ENCODE peak calls at places on chromosomes 12 and 14, in four cellular contexts. P, C, S and Z are unnamed samples.

GRCh38 chr12:129753596-129753995 is 150.2 kb downstream of the TMEM132D start:
- DNase-seq in P (no peak), C (no peak), S (no peak), Z (no peak)

GRCh38 chr12:32030676-32031075 is 71.5 kb downstream of the RESF1 start:
- DNase-seq in P (no peak), C (no peak), S (no peak), Z (no peak)

GRCh38 chr12:14774074-14774943 is 29.0 kb downstream of the WBP11 start:
- DNase-seq in P (no peak), C (peak; percentile 66), S (no peak), Z (peak; percentile 53)

GRCh38 chr12:15662983-15663659 is 126.1 kb downstream of the EPS8 start:
- DNase-seq in P (no peak), C (no peak), S (no peak), Z (no peak)

GRCh38 chr14:82313889-82314288 is 780.2 kb upstream of the SEL1L start:
- DNase-seq in P (no peak), C (no peak), S (no peak), Z (no peak)

GRCh38 chr14:44564908-44565307 is 57.8 kb upstream of the FSCB start:
- DNase-seq in P (no peak), C (no peak), S (no peak), Z (no peak)

GRCh38 chr12:127822743-127823433 is 444.1 kb upstream of the TMEM132C start:
- DNase-seq in P (no peak), C (no peak), S (no peak), Z (no peak)

GRCh38 chr12:114935658-114936057 is 251.7 kb upstream of the TBX3 start:
- DNase-seq in P (no peak), C (no peak), S (no peak), Z (no peak)

GRCh38 chr14:77023001-77023996 is 5.2 kb downstream of the IRF2BPL start:
- DNase-seq in P (no peak), C (no peak), S (no peak), Z (no peak)

GRCh38 chr12:78034025-78034424 is 203.3 kb downstream of the NAV3 start:
- DNase-seq in P (no peak), C (no peak), S (peak; percentile 84), Z (no peak)

GRCh38 chr14:71202881-71203280 is 295.6 kb downstream of the PCNX1 start:
- DNase-seq in P (no peak), C (no peak), S (no peak), Z (no peak)

GRCh38 chr12:24853588-24853987 is 95.3 kb downstream of the BCAT1 start:
- DNase-seq in P (no peak), C (no peak), S (no peak), Z (no peak)

GRCh38 chr14:22887260-22887989 is 4.4 kb downstream of the REM2 start:
- DNase-seq in P (peak; percentile 89), C (peak; percentile 80), S (no peak), Z (no peak)
- TF ChIP-seq POLR2AphosphoS5 in P (no peak), C (peak; percentile 61), S (no peak), Z (peak; percentile 23)

DNA sequence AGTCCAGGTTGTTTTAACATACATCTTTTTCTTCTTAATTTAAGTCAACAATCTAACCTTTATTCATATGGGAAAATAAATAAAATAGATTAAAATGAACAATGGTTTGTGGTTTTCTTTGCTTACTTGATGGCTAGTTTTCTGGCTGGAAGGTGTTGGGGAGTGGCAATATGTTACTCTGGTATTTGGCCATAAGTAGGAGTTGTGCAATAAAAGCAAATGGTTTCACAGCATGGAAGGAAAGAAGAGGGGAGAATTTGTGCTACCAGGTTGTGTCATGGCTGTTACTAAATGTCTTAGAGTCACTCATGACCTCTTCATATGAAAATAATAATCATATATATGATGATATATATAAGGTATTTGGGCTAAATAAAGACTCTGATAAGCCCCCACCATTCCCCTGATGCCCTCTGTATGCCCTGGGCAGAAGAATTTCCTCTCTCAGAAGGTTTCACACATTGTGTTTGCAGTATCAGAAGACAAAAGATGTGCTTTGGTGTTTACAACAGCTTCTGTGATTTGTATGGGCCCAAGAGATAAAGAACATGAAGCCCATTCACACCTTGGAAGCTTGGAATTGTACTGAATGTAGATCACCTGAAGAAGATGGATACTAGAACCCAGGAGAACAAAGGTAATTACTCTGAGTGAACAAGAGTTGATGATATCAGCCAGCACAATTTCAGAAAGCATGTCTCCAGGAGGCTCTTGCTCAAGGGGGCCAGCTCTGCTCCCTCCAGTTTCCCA is 160.9 kb downstream of the ALG10B start:
- DNase-seq in P (no peak), C (no peak), S (no peak), Z (no peak)
- TF ChIP-seq SPI1 in P (no peak), C (no peak), S (no peak), Z (no peak)

GRCh38 chr12:101455685-101456084 is 19.5 kb upstream of the SPIC start:
- DNase-seq in P (no peak), C (no peak), S (no peak), Z (no peak)

DNA sequence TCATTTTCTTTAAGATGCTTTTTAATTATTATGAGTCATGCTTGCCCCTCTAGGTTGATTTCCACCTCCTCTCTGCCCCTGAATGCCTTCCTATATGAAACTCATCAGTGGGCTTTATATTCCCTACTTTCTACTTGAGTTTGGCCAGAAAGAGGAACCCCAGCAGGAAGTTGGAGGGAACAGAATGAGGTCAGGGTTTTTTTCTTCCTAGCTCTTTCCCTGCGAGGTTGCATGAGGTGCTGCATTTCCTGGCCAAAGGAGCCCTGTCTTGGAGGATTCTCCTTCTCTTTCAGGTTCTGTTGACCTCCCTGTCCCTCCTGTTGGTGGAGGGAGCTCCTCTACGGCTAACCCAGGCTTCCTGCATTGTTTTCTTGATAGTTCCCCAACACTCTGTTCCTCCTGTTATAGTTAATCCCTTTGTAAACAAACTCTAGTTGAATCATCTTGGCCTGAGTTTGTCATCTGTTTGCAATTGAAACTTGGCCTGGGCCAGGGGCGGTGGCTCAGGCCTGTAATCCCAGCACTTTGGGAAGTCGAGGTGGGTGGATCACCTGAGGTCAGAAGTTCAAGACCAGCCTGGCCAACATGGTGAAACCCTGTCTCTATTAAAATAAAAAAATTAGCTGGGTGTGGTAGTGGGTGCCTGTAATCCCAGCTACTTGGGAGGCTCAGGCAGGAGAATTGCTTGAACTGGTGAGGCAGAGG is 15.3 kb upstream of the SPIC start:
- DNase-seq in P (peak; percentile 12), C (no peak), S (no peak), Z (no peak)
- TF ChIP-seq POLR2AphosphoS5 in P (no peak), C (no peak), S (no peak), Z (no peak)

GRCh38 chr12:75650989-75651695 is 139.7 kb upstream of the KRR1 start:
- DNase-seq in P (no peak), C (no peak), S (no peak), Z (no peak)
- TF ChIP-seq SPI1 in P (no peak), C (no peak), S (no peak), Z (no peak)

DNA sequence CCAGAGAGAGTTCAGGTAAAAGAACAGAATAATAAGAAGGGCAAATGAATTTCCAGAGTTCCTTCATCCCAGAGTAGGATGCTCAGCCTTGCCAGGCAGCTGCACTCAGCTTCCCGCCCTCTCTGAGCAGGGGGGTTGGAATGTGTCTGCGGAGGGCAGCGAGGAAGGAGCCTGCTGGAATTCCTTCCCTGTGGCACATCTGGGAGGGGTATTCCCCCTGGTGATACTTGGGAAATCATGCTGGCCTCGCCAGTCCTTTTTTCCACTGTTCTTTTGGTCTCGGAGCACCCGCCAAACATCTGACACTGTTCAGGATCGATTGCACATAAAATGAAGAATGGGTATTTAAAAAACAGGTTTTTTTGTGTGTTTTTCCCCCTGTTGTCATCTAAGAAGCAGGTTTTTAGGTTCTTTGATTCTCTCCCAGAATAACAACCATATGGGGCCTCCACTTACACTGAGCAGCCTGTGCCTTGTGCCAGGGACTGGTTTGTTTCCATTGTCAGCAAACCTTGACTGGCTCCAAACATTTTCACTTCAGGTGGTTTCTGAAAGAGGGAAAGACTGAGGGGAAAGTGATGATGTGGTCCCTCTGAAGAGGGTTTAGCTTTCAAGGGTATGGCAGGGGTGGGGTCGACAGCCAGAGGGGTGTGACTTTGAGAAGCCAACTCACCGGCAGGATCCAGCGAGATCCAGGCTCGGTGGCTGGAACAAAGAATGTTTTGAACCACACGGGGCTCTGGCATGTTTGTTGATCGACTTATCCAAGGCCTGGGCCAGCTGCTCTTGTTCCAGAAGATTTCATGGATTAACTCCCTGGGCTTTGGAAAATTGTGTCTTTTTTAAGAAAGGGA is 215.1 kb downstream of the CACNA1C start:
- DNase-seq in P (no peak), C (no peak), S (no peak), Z (no peak)
- TF ChIP-seq POLR2AphosphoS5 in P (no peak), C (no peak), S (no peak), Z (no peak)